ENCODE peak calls at places on chromosomes 12 and 14, in seven cellular contexts. One of them, this sample, is unnamed.

GRCh38 chr12:112944028-112944690 is 5.9 kb downstream of the OAS3 start:
- DNase-seq in foreskin fibroblast: no peak
- DNase-seq in A549: no peak
- DNase-seq in cardiac fibroblast: no peak
- DNase-seq in PC-3: no peak
- DNase-seq in kidney glomerular epithelial cell: no peak
- DNase-seq in GM23338: peak
- DNase-seq in this sample: no peak

GRCh38 chr12:62813031-62813829 is 121.7 kb downstream of the PPM1H start:
- DNase-seq in GM23338: peak
- DNase-seq in kidney glomerular epithelial cell: peak
- DNase-seq in foreskin fibroblast: peak
- DNase-seq in cardiac fibroblast: peak
- DNase-seq in PC-3: no peak
- DNase-seq in A549: peak
- DNase-seq in this sample: peak

GRCh38 chr12:96743606-96744005 is 163.5 kb upstream of the NEDD1 start:
- DNase-seq in PC-3: peak
- DNase-seq in cardiac fibroblast: peak
- DNase-seq in GM23338: peak
- DNase-seq in foreskin fibroblast: peak
- DNase-seq in A549: no peak
- DNase-seq in kidney glomerular epithelial cell: peak
- DNase-seq in this sample: no peak

GRCh38 chr12:66107451-66107915 is 23.1 kb downstream of the LLPH start:
- DNase-seq in foreskin fibroblast: peak
- DNase-seq in kidney glomerular epithelial cell: peak
- DNase-seq in GM23338: peak
- DNase-seq in cardiac fibroblast: peak
- DNase-seq in PC-3: peak
- DNase-seq in A549: peak
- DNase-seq in this sample: peak

GRCh38 chr12:18589316-18589715 is 148.5 kb downstream of the PLCZ1 start:
- DNase-seq in GM23338: peak
- DNase-seq in foreskin fibroblast: no peak
- DNase-seq in cardiac fibroblast: peak
- DNase-seq in A549: no peak
- DNase-seq in PC-3: no peak
- DNase-seq in kidney glomerular epithelial cell: no peak
- DNase-seq in this sample: no peak

GRCh38 chr14:99564256-99564902 is 39.6 kb downstream of the CCDC85C start:
- DNase-seq in cardiac fibroblast: peak
- DNase-seq in foreskin fibroblast: peak
- DNase-seq in A549: no peak
- DNase-seq in kidney glomerular epithelial cell: no peak
- DNase-seq in GM23338: no peak
- DNase-seq in PC-3: peak
- DNase-seq in this sample: no peak

GRCh38 chr14:30443368-30444007 is 115.5 kb upstream of the G2E3 start:
- DNase-seq in foreskin fibroblast: peak
- DNase-seq in A549: peak
- DNase-seq in kidney glomerular epithelial cell: peak
- DNase-seq in PC-3: peak
- DNase-seq in cardiac fibroblast: peak
- DNase-seq in GM23338: peak
- DNase-seq in this sample: peak

GRCh38 chr12:2250797-2251196 is 198.0 kb downstream of the CACNA1C start:
- DNase-seq in cardiac fibroblast: peak
- DNase-seq in A549: no peak
- DNase-seq in PC-3: no peak
- DNase-seq in GM23338: no peak
- DNase-seq in foreskin fibroblast: peak
- DNase-seq in kidney glomerular epithelial cell: no peak
- DNase-seq in this sample: no peak

GRCh38 chr14:101249676-101250036 is 311.6 kb upstream of the DIO3 start:
- DNase-seq in A549: no peak
- DNase-seq in cardiac fibroblast: no peak
- DNase-seq in foreskin fibroblast: no peak
- DNase-seq in kidney glomerular epithelial cell: no peak
- DNase-seq in GM23338: no peak
- DNase-seq in PC-3: no peak
- DNase-seq in this sample: no peak

GRCh38 chr12:116172224-116172849 is 105.2 kb downstream of the MED13L start:
- DNase-seq in GM23338: no peak
- DNase-seq in A549: no peak
- DNase-seq in cardiac fibroblast: peak
- DNase-seq in foreskin fibroblast: no peak
- DNase-seq in kidney glomerular epithelial cell: no peak
- DNase-seq in PC-3: no peak
- DNase-seq in this sample: no peak

GRCh38 chr14:62443796-62444195 is 601.5 kb downstream of the KCNH5 start:
- DNase-seq in A549: no peak
- DNase-seq in PC-3: peak
- DNase-seq in kidney glomerular epithelial cell: no peak
- DNase-seq in cardiac fibroblast: peak
- DNase-seq in foreskin fibroblast: peak
- DNase-seq in GM23338: no peak
- DNase-seq in this sample: no peak

GRCh38 chr12:45768194-45768593 is 38.7 kb downstream of the ARID2 start:
- DNase-seq in foreskin fibroblast: no peak
- DNase-seq in cardiac fibroblast: no peak
- DNase-seq in kidney glomerular epithelial cell: no peak
- DNase-seq in GM23338: no peak
- DNase-seq in A549: no peak
- DNase-seq in PC-3: no peak
- DNase-seq in this sample: no peak

GRCh38 chr14:76918751-76919421 is 92.7 kb downstream of the LRRC74A start:
- DNase-seq in PC-3: peak
- DNase-seq in kidney glomerular epithelial cell: peak
- DNase-seq in GM23338: peak
- DNase-seq in foreskin fibroblast: peak
- DNase-seq in A549: peak
- DNase-seq in cardiac fibroblast: peak
- DNase-seq in this sample: peak

GRCh38 chr12:124967016-124967739 is 21.8 kb downstream of the DHX37 start:
- DNase-seq in GM23338: no peak
- DNase-seq in cardiac fibroblast: no peak
- DNase-seq in PC-3: no peak
- DNase-seq in foreskin fibroblast: no peak
- DNase-seq in kidney glomerular epithelial cell: no peak
- DNase-seq in A549: no peak
- DNase-seq in this sample: no peak

GRCh38 chr12:123713398-123714301 is 1.5 kb downstream of the ATP6V0A2 start:
- DNase-seq in cardiac fibroblast: peak
- DNase-seq in GM23338: no peak
- DNase-seq in foreskin fibroblast: peak
- DNase-seq in PC-3: peak
- DNase-seq in A549: no peak
- DNase-seq in kidney glomerular epithelial cell: no peak
- DNase-seq in this sample: peak

This sample was measured in NB4.